ENCODE peak calls at places on chromosome 9, in nine cellular contexts. C is activated CD4-positive, alpha-beta T cell treated with anti-CD3 and anti-CD28 coated beads, Interleukin-2, amount 10 ng/mL, durations not matched to agents 24 days and 14 days; J is HTR-8/SVneo; K is NCI-H774; R is amygdala; A is GM13977; M is skeletal muscle cell; W is CD8-positive, alpha-beta memory T cell; V is ACHN. L is an unnamed sample.
A peak's percentile ranks its signal among the peaks of the same experiment; 100 is the strongest.

GRCh38 chr9:70940605-70941004 is 180.8 kb downstream of the TRPM3 start:
- DNase-seq in W (no peak), R (no peak), K (no peak), J (no peak), C (no peak), A (no peak), V (no peak), M (no peak), L (no peak)

GRCh38 chr9:1057910-1058309 is 7.8 kb downstream of the DMRT2 start:
- DNase-seq in W (no peak), K (no peak), J (no peak), V (no peak), M (no peak), R (peak; percentile 72), C (no peak), A (no peak), L (no peak)

GRCh38 chr9:137272241-137273094 is 5.1 kb upstream of the TOR4A start:
- DNase-seq in K (no peak), A (no peak), V (no peak), W (no peak), R (no peak), M (no peak), C (no peak), J (no peak), L (no peak)

GRCh38 chr9:99867536-99867935 is 38.9 kb upstream of the STX17 start:
- DNase-seq in M (no peak), W (no peak), J (no peak), A (no peak), K (no peak), R (no peak), V (no peak), C (no peak), L (no peak)

GRCh38 chr9:88173378-88173999 is 35.2 kb upstream of the SPATA31C2 start:
- DNase-seq in R (no peak), A (peak; percentile 28), M (no peak), V (peak; percentile 85), J (peak; percentile 51), K (no peak), W (peak; percentile 18), C (peak; percentile 82), L (peak; percentile 71)

GRCh38 chr9:37433754-37434435 is 11.4 kb downstream of the GRHPR start:
- DNase-seq in W (no peak), J (no peak), A (no peak), R (peak; percentile 85), M (no peak), K (no peak), V (no peak), C (no peak), L (no peak)

GRCh38 chr9:131397100-131397790 is 3.4 kb downstream of the PRRC2B start:
- DNase-seq in V (peak; percentile 25), J (no peak), R (no peak), K (no peak), C (no peak), A (no peak), W (no peak), M (no peak), L (no peak)

GRCh38 chr9:78994476-78994875 is 577.3 kb upstream of the TLE4 start:
- DNase-seq in A (no peak), K (no peak), V (no peak), C (no peak), M (no peak), R (no peak), J (no peak), W (no peak), L (no peak)

GRCh38 chr9:91065231-91066041 is 263.8 kb downstream of the SYK start:
- DNase-seq in W (no peak), A (no peak), K (no peak), C (peak; percentile 48), V (no peak), R (no peak), J (no peak), M (no peak), L (no peak)

GRCh38 chr9:122314193-122314592 is 49.5 kb downstream of the MRRF start:
- DNase-seq in J (no peak), R (no peak), W (no peak), M (no peak), K (no peak), V (no peak), A (no peak), C (no peak), L (peak; percentile 100)

GRCh38 chr9:128747233-128747632 is 23.3 kb upstream of the ZDHHC12 start:
- DNase-seq in M (no peak), V (no peak), R (no peak), W (no peak), J (no peak), C (no peak), A (no peak), K (no peak), L (peak; percentile 21)

GRCh38 chr9:4197548-4197947 is 102.3 kb downstream of the GLIS3 start:
- DNase-seq in C (peak; percentile 53), W (no peak), M (no peak), A (peak; percentile 17), R (no peak), V (peak; percentile 6), K (no peak), J (no peak), L (peak; percentile 26)

GRCh38 chr9:88776717-88777497 is 214.4 kb upstream of the S1PR3 start:
- DNase-seq in J (peak; percentile 33), M (peak; percentile 86), R (no peak), A (no peak), K (no peak), V (no peak), W (no peak), C (peak; percentile 31), L (no peak)

GRCh38 chr9:134099123-134099761 is 31.4 kb upstream of the BRD3 start:
- DNase-seq in R (no peak), A (peak; percentile 69), K (peak; percentile 43), J (peak; percentile 54), V (peak; percentile 44), M (no peak), C (peak; percentile 90), W (peak; percentile 40), L (peak; percentile 22)

GRCh38 chr9:100587375-100587774 is 9.5 kb downstream of the CAVIN4 start:
- DNase-seq in C (no peak), M (no peak), A (no peak), J (no peak), W (no peak), K (no peak), R (no peak), V (no peak), L (no peak)

GRCh38 chr9:17929506-17929905 is 350.6 kb downstream of the SH3GL2 start:
- DNase-seq in A (no peak), V (no peak), W (no peak), M (no peak), C (no peak), K (no peak), J (no peak), R (no peak), L (no peak)

GRCh38 chr9:4167040-4167671 is 132.7 kb downstream of the GLIS3 start:
- DNase-seq in M (peak; percentile 43), W (no peak), C (peak; percentile 10), A (no peak), J (peak; percentile 69), K (no peak), V (no peak), R (no peak), L (peak; percentile 76)

GRCh38 chr9:89885156-89885555 is 280.3 kb downstream of the GADD45G start:
- DNase-seq in W (no peak), C (no peak), R (no peak), V (no peak), A (no peak), M (no peak), J (no peak), K (no peak), L (no peak)

GRCh38 chr9:97766610-97767009 is 69.5 kb upstream of the XPA start:
- DNase-seq in C (no peak), K (no peak), W (no peak), J (no peak), A (no peak), M (no peak), V (no peak), R (no peak), L (no peak)

GRCh38 chr9:96241391-96241809 is 60.6 kb downstream of the HSD17B3 start:
- DNase-seq in V (no peak), A (no peak), M (no peak), J (no peak), W (no peak), K (no peak), C (peak; percentile 82), R (no peak), L (no peak)

GRCh38 chr9:133739408-133740280 is 1.5 kb upstream of the SARDH start:
- DNase-seq in V (no peak), C (no peak), A (no peak), K (no peak), M (no peak), W (no peak), J (no peak), R (no peak), L (no peak)

GRCh38 chr9:114775981-114776380 is 29.9 kb downstream of the TNFSF15 start:
- DNase-seq in R (no peak), J (no peak), A (no peak), W (no peak), V (no peak), C (no peak), M (no peak), K (no peak), L (no peak)

GRCh38 chr9:98573749-98574278 is 134.9 kb downstream of the GABBR2 start:
- DNase-seq in K (no peak), C (no peak), R (no peak), A (no peak), V (no peak), M (no peak), W (no peak), J (no peak), L (no peak)

GRCh38 chr9:105138306-105138801 is 106.1 kb upstream of the SLC44A1 start:
- DNase-seq in K (peak; percentile 18), W (no peak), J (no peak), M (no peak), V (no peak), A (no peak), R (no peak), C (no peak), L (no peak)

GRCh38 chr9:90967171-90967570 is 165.6 kb downstream of the SYK start:
- DNase-seq in M (no peak), A (no peak), C (no peak), J (no peak), K (no peak), W (no peak), V (no peak), R (no peak), L (no peak)

GRCh38 chr9:27181381-27181780 is 72.4 kb downstream of the TEK start:
- DNase-seq in C (no peak), V (no peak), K (no peak), M (peak; percentile 52), W (no peak), J (no peak), R (no peak), A (no peak), L (no peak)

GRCh38 chr9:31302620-31303418 is 1081.6 kb upstream of the ACO1 start:
- DNase-seq in M (no peak), K (no peak), V (peak; percentile 4), C (no peak), R (no peak), J (no peak), W (no peak), A (no peak), L (no peak)

GRCh38 chr9:70883056-70883455 is 238.4 kb downstream of the TRPM3 start:
- DNase-seq in A (no peak), R (no peak), C (no peak), K (no peak), M (no peak), V (peak; percentile 45), W (no peak), J (no peak), L (no peak)

GRCh38 chr9:15277400-15278137 is 29.4 kb downstream of the TTC39B start:
- DNase-seq in K (no peak), V (peak; percentile 43), W (no peak), C (no peak), M (no peak), A (peak; percentile 29), R (peak; percentile 5), J (no peak), L (no peak)